ENCODE peak calls at places on chromosomes 5 and 9, in nine cellular contexts. D is activated T-helper 1 cell treated with anti-CD3 and anti-CD28 coated beads, Interleukin-2, amount 50 U/mL, for 16 hours; H is activated T-cell treated with anti-CD3 and anti-CD28 coated beads, Interleukin-2, amount 50 U/mL, for 72 hours; J is AG10803; O is cardiac muscle cell; N is fibroblast of the aortic adventitia; P is activated naive CD4-positive, alpha-beta T cell treated with anti-CD3 and anti-CD28 coated beads, Interleukin-2, amount 10 ng/mL, durations not matched to agents 7 days and 5 days; U is activated naive CD8-positive, alpha-beta T cell treated with anti-CD3 and anti-CD28 coated beads, Interleukin-2, amount 50 U/mL, for 24 hours; A is foreskin fibroblast. B is an unnamed sample.

GRCh38 chr5:15807861-15808260 is 307.9 kb downstream of the FBXL7 start:
- DNase-seq in U (no peak), J (peak; percentile 84), O (peak; percentile 53), P (no peak), A (peak; percentile 74), N (peak; percentile 66), D (no peak), H (no peak), B (no peak)

GRCh38 chr9:134875376-134875775 is 5.2 kb upstream of the FCN2 start:
- DNase-seq in D (no peak), P (no peak), O (no peak), N (no peak), U (no peak), H (no peak), J (no peak), A (no peak), B (no peak)

GRCh38 chr5:96259211-96259772 is 173.8 kb downstream of the PCSK1 start:
- DNase-seq in U (no peak), A (peak; percentile 67), P (no peak), D (no peak), N (peak; percentile 67), H (no peak), J (peak; percentile 64), O (peak; percentile 34), B (peak; percentile 66)

GRCh38 chr5:77259479-77259878 is 49.0 kb downstream of the PDE8B start:
- DNase-seq in N (no peak), P (no peak), U (no peak), J (no peak), H (no peak), O (no peak), D (no peak), A (no peak), B (no peak)

GRCh38 chr9:13750061-13750460 is 470.6 kb upstream of the MPDZ start:
- DNase-seq in O (peak; percentile 95), N (peak; percentile 99), H (no peak), D (no peak), A (peak; percentile 50), P (no peak), J (peak; percentile 83), U (no peak), B (peak; percentile 63)

GRCh38 chr5:168920019-168920813 is 341.0 kb upstream of the PANK3 start:
- DNase-seq in N (no peak), J (no peak), O (no peak), H (no peak), U (no peak), D (no peak), P (no peak), A (no peak), B (no peak)

GRCh38 chr9:114086009-114086408 is 7.9 kb upstream of the AMBP start:
- DNase-seq in U (no peak), P (no peak), N (no peak), O (no peak), D (no peak), H (no peak), A (no peak), J (no peak), B (no peak)

GRCh38 chr5:134792287-134792686 is 33.7 kb downstream of the DDX46 start:
- DNase-seq in J (no peak), A (no peak), U (no peak), O (no peak), P (no peak), H (no peak), N (no peak), D (no peak), B (no peak)

GRCh38 chr5:181217111-181217804 is 5.8 kb upstream of the TRIM41 start:
- DNase-seq in N (peak; percentile 39), A (peak; percentile 76), P (peak; percentile 60), O (peak; percentile 68), H (peak; percentile 61), J (peak; percentile 48), U (peak; percentile 77), D (peak; percentile 29), B (peak; percentile 77)

GRCh38 chr5:179878222-179879002 is 19.8 kb upstream of the MRNIP start:
- DNase-seq in A (no peak), P (no peak), J (no peak), H (no peak), O (no peak), N (no peak), D (no peak), U (no peak), B (no peak)

GRCh38 chr5:14513266-14513665 is 68.3 kb upstream of the OTULINL start:
- DNase-seq in N (no peak), P (no peak), U (no peak), D (no peak), A (peak; percentile 39), J (no peak), H (no peak), O (no peak), B (no peak)

GRCh38 chr9:111601237-111602018 is 2.0 kb upstream of the PTGR1 start:
- DNase-seq in H (no peak), A (peak; percentile 50), J (peak; percentile 38), D (no peak), N (peak; percentile 83), P (no peak), U (no peak), O (peak; percentile 70), B (peak; percentile 68)

GRCh38 chr5:27325513-27325912 is 287.1 kb upstream of the CDH9 start:
- DNase-seq in A (no peak), J (no peak), D (no peak), U (no peak), O (peak; percentile 18), H (no peak), N (no peak), P (no peak), B (no peak)

GRCh38 chr5:42581845-42582244 is 158.6 kb downstream of the GHR start:
- DNase-seq in J (no peak), D (no peak), U (no peak), O (no peak), P (no peak), A (no peak), H (no peak), N (no peak), B (no peak)

GRCh38 chr5:34452170-34452828 is 203.8 kb upstream of the RAI14 start:
- DNase-seq in D (no peak), A (peak; percentile 56), J (peak; percentile 15), O (peak; percentile 21), U (no peak), N (peak; percentile 65), H (peak; percentile 21), P (no peak), B (no peak)

GRCh38 chr9:70865471-70865870 is 255.9 kb downstream of the TRPM3 start:
- DNase-seq in P (no peak), H (no peak), A (no peak), N (no peak), J (no peak), D (no peak), O (peak; percentile 58), U (no peak), B (peak; percentile 6)